ENCODE peak calls at places on chromosomes 13 and 19, in ten cellular contexts. Z, U, O, Y, I, B, G, S, V and L are unnamed samples. For H3K36me3, the result is how much of the 10 kb centered on the place peaks cover.

GRCh38 chr13:48542581-48543341 is 9.9 kb upstream of the RCBTB2 start:
- DNase-seq in Z (peak), U (peak), O (no peak), Y (peak), I (peak), B (no peak), G (peak), S (peak), V (no peak), L (peak)

GRCh38 chr13:42592915-42593718 is 19.2 kb downstream of the TNFSF11 start:
- DNase-seq in Z (no peak), U (no peak), O (no peak), Y (no peak), I (no peak), B (no peak), G (no peak), S (no peak), V (no peak), L (no peak)

GRCh38 chr19:34733266-34733825 is 697 bp upstream of the ZNF181 start:
- DNase-seq in Z (peak), U (no peak), O (peak), Y (peak), I (peak), B (peak), G (no peak), S (peak), V (peak), L (no peak)

GRCh38 chr19:40921005-40921897 is 39.2 kb upstream of the CYP2A7 start:
- DNase-seq in Z (no peak), U (peak), O (no peak), Y (peak), I (peak), B (no peak), G (peak), S (no peak), V (no peak), L (no peak)

GRCh38 chr19:50711196-50711595 is 8.4 kb downstream of the SHANK1 start:
- DNase-seq in Z (no peak), U (no peak), O (no peak), Y (no peak), I (no peak), B (no peak), G (no peak), S (no peak), V (no peak), L (no peak)

GRCh38 chr19:49086296-49086695 is 1.0 kb downstream of the SNRNP70 start:
- DNase-seq in Z (no peak), U (no peak), O (no peak), Y (no peak), I (no peak), B (no peak), G (no peak), S (no peak), V (no peak), L (no peak)

GRCh38 chr19:28700176-28700575 is 512.8 kb downstream of the UQCRFS1 start:
- DNase-seq in Z (no peak), U (no peak), O (no peak), Y (no peak), I (no peak), B (no peak), G (no peak), S (no peak), V (no peak), L (no peak)

GRCh38 chr19:21092107-21092506 is 10.1 kb downstream of the ZNF714 start:
- DNase-seq in Z (no peak), U (no peak), O (no peak), Y (no peak), I (peak), B (no peak), G (no peak), S (no peak), V (no peak), L (no peak)

GRCh38 chr13:113166266-113166665 is 7.8 kb downstream of the PROZ start:
- DNase-seq in Z (no peak), U (no peak), O (no peak), Y (no peak), I (no peak), B (no peak), G (no peak), S (no peak), V (no peak), L (no peak)

GRCh38 chr13:114166381-114167131 is 12.5 kb upstream of the CFAP97D2 start:
- DNase-seq in Z (peak), U (no peak), O (no peak), Y (no peak), I (no peak), B (no peak), G (peak), S (no peak), V (no peak), L (no peak)

GRCh38 chr13:82878536-82878935 is 1003.7 kb downstream of the SLITRK1 start:
- DNase-seq in Z (no peak), U (no peak), O (no peak), Y (no peak), I (no peak), B (no peak), G (no peak), S (no peak), V (no peak), L (no peak)

GRCh38 chr13:44159633-44160279 is 213.9 kb upstream of the SERP2 start:
- DNase-seq in Z (no peak), U (no peak), O (no peak), Y (no peak), I (no peak), B (no peak), G (no peak), S (no peak), V (no peak), L (no peak)

DNA sequence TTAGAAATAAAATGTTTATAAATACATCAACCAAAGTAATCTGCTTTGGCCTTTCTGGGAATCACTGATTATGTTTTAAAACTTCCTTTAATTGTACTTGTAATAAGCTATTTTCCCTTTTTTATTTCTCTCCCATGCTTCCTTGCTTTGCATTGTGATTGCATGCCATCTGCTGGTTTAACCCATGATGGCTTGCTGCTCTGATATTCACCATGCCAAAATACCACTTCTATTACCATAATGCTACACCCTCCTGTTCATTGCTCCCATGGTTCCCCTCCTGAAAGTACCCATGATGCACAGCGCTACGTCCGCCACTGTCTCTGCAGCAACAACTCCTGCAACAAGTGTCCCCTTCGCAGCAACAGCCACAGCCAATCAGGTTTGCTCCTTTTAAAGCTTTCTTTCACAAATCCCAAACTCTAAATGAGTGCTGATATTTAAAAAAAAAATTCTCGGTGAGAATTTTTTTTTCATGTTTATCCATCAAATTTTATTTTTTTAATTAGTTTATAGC is 67.7 kb upstream of the RAP2A start:
- DNase-seq in Z (no peak), U (no peak), O (no peak), Y (no peak), I (no peak), B (no peak), G (no peak), S (no peak), V (no peak), L (no peak)
- TF ChIP-seq CTCF in Z (no peak), U (no peak), O (no peak), Y (no peak), I (no peak), B (no peak), G (no peak), S (no peak), V (no peak), L (no peak)

DNA sequence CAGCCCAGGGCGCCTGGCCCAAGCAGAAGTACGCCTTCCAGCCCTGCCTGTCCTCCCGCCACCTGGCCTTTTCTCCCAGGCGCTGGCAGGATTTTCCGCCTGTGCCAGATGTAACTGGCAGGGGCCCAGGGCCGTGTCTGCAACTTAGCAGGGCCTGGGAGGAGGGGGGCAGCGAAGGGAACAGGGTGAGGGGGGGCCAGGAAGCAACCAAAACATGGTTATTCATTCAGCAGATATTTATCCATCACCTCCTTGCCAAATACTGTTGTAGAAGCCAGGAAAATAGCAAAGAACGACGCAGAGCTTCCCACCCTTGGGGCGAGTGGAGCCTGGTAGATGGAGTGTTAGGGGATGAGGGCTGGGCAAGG is 5.6 kb downstream of the TLE6 start:
- DNase-seq in Z (peak), U (peak), O (peak), Y (peak), I (peak), B (peak), G (peak), S (peak), V (no peak), L (no peak)
- H3K4me3 ChIP-seq in Z (peak), U (no peak), O (peak), Y (peak), I (no peak), B (peak), G (no peak), S (peak), V (no peak), L (no peak)

GRCh38 chr19:57755031-57755430 is 8.4 kb downstream of the ZNF776 start:
- DNase-seq in Z (no peak), U (no peak), O (no peak), Y (no peak), I (no peak), B (no peak), G (no peak), S (no peak), V (no peak), L (no peak)
- H3K36me3 ChIP-seq in Z (under half), U (half or more), O (half or more), Y (under half), I (under half), B (half or more), G (under half), S (half or more), V (half or more), L (under half)

GRCh38 chr19:14471436-14472187 is 3.5 kb downstream of the PTGER1 start:
- DNase-seq in Z (no peak), U (no peak), O (no peak), Y (no peak), I (peak), B (no peak), G (no peak), S (no peak), V (no peak), L (no peak)
- TF ChIP-seq CTCF in Z (no peak), U (no peak), O (no peak), Y (no peak), I (no peak), B (no peak), G (no peak), S (no peak), V (no peak), L (no peak)

GRCh38 chr13:101452519-101453485 is at the start of gene ITGBL1:
- DNase-seq in Z (peak), U (no peak), O (no peak), Y (no peak), I (no peak), B (no peak), G (peak), S (peak), V (no peak), L (no peak)
- H3K4me3 ChIP-seq in Z (peak), U (peak), O (peak), Y (peak), I (no peak), B (peak), G (no peak), S (peak), V (no peak), L (peak)

GRCh38 chr19:46232029-46232428 is 2.5 kb downstream of the IGFL1 start:
- DNase-seq in Z (no peak), U (no peak), O (no peak), Y (no peak), I (no peak), B (no peak), G (no peak), S (no peak), V (no peak), L (no peak)
- H3K36me3 ChIP-seq in Z (under half), U (under half), O (under half), Y (under half), I (under half), B (under half), G (under half), S (under half), V (under half), L (under half)

DNA sequence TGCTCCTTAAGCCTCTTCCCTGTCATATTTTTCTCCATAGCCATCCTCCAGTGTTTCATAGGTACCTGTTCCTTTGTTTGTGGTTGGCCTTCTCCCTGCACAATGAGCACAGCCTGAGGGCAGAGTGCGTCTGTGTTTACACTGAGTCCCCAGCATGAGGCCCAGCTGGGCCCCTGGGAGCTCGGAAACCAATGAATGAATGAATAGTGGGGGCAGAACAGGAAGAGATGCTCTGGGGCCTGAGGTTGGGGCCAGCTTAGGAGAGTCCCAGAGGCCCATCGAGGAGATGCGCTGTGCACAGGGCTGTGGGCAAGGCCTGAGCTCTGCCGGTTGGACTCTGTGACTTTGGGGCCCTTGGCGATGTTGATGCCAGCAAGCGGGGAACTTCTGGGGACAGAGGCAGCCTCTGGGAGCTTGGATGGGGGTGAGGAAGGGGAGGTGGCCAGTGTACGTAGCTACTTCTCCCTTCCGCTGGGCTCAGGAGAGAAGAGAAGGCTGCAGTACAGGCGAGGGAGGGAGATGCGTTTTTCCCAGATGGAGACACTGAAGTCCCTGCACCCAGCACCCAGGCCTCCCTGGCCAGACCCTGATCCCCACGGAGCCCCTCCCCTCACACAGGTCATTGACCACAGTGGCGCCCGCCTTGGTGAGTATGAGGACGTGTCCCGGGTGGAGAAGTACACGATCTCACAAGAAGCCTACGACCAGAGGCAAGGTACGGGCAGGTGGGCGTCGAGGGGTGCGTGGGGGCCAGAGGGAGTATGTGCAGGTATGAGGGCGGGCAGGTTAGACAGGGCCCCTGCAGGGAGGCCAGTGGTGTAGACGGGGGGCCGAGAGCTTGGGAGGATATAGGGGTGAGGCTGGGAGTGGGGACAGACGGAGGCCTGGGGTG is 5.1 kb downstream of the TBCB start:
- DNase-seq in Z (no peak), U (no peak), O (no peak), Y (no peak), I (no peak), B (no peak), G (no peak), S (no peak), V (no peak), L (no peak)
- TF ChIP-seq CTCF in Z (no peak), U (no peak), O (no peak), Y (no peak), I (no peak), B (no peak), G (no peak), S (no peak), V (no peak), L (no peak)

GRCh38 chr19:16339361-16339725 is 14.7 kb downstream of the KLF2 start:
- DNase-seq in Z (no peak), U (no peak), O (no peak), Y (no peak), I (no peak), B (no peak), G (no peak), S (no peak), V (no peak), L (no peak)

GRCh38 chr19:16340654-16341053 is 16.0 kb downstream of the KLF2 start:
- DNase-seq in Z (no peak), U (no peak), O (no peak), Y (no peak), I (no peak), B (no peak), G (no peak), S (no peak), V (no peak), L (no peak)

GRCh38 chr19:16340092-16340491 is 15.5 kb downstream of the KLF2 start:
- DNase-seq in Z (no peak), U (no peak), O (no peak), Y (no peak), I (no peak), B (no peak), G (no peak), S (no peak), V (no peak), L (no peak)

GRCh38 chr19:16337809-16338469 is 13.3 kb downstream of the KLF2 start:
- DNase-seq in Z (no peak), U (no peak), O (no peak), Y (no peak), I (no peak), B (no peak), G (no peak), S (no peak), V (no peak), L (no peak)

DNA sequence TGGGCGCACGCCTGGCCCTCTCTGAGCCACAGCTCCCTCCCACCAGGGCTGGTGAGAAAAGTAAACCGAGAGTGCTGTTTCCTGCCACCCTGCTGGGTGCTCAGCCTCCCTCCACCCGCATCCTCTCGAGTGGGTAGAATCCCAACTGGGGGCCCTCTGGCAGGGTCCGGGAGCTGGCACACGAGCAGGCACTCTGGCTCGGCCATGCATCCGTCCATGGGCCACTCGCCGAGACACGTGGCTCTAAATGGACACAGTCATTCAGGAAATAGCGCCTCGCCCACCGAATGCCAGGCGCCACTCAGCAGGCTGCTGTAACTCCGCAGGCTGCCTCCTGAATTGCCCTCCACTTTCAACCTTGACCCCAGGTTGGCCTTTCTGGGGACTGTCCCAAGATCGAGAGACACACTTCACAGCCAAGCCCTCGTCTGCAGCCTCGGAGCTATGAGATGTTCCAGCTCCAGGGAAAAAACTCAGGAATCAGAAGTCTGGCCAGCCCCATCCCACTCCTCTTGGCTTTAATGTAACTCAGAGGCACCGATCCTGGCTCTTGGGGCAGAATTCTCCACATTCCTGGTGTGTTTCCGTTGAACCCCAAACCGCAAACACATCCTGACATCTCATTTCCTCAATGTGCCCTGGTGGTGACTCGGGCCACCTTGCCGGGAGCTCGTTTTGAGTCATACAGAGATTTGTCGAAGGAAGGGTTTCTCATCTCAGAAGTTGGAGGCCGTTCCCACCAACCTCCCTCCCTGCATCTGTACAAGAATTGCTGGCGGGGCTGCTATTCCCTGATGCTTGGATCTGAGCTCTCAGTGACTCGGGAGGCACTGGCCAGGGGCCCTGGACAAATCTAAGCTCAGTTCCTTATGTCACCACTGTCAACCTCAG is 14.1 kb downstream of the KLF2 start:
- DNase-seq in Z (peak), U (no peak), O (peak), Y (no peak), I (no peak), B (peak), G (no peak), S (peak), V (peak), L (peak)
- H3K4me3 ChIP-seq in Z (no peak), U (no peak), O (peak), Y (no peak), I (no peak), B (peak), G (no peak), S (peak), V (peak), L (no peak)